ENCODE peak calls at places on chromosomes 5 and 9, in six cellular contexts. One of them, this sample, is unnamed. For H3K27me3, the result is how much of the 10 kb centered on the place peaks cover.

GRCh38 chr9:37916471-37917314 is 12.8 kb upstream of the SLC25A51 start:
- DNase-seq in cardiac muscle cell: no peak
- DNase-seq in BJ: no peak
- DNase-seq in ovary: peak
- DNase-seq in effector memory CD4-positive, alpha-beta T cell: no peak
- DNase-seq in WERI-Rb-1: no peak
- DNase-seq in this sample: no peak

GRCh38 chr5:124574521-124575436 is 171.7 kb downstream of the ZNF608 start:
- DNase-seq in WERI-Rb-1: no peak
- DNase-seq in ovary: no peak
- DNase-seq in effector memory CD4-positive, alpha-beta T cell: no peak
- DNase-seq in cardiac muscle cell: no peak
- DNase-seq in BJ: no peak
- DNase-seq in this sample: no peak

GRCh38 chr5:160054831-160055230 is 45.9 kb downstream of the TTC1 start:
- DNase-seq in ovary: no peak
- DNase-seq in BJ: no peak
- DNase-seq in effector memory CD4-positive, alpha-beta T cell: no peak
- DNase-seq in cardiac muscle cell: no peak
- DNase-seq in WERI-Rb-1: no peak
- DNase-seq in this sample: no peak

GRCh38 chr5:124263680-124264491 is 482.6 kb downstream of the ZNF608 start:
- DNase-seq in WERI-Rb-1: peak
- DNase-seq in effector memory CD4-positive, alpha-beta T cell: no peak
- DNase-seq in BJ: no peak
- DNase-seq in cardiac muscle cell: peak
- DNase-seq in ovary: no peak
- DNase-seq in this sample: no peak

GRCh38 chr5:86617309-86617755 is 409 bp upstream of the COX7C start:
- DNase-seq in WERI-Rb-1: no peak
- DNase-seq in ovary: no peak
- DNase-seq in effector memory CD4-positive, alpha-beta T cell: no peak
- DNase-seq in BJ: no peak
- DNase-seq in cardiac muscle cell: no peak
- DNase-seq in this sample: no peak

GRCh38 chr9:130927995-130928900 is 10.8 kb downstream of the FIBCD1 start:
- DNase-seq in ovary: peak
- DNase-seq in effector memory CD4-positive, alpha-beta T cell: no peak
- DNase-seq in WERI-Rb-1: no peak
- DNase-seq in cardiac muscle cell: peak
- DNase-seq in BJ: no peak
- DNase-seq in this sample: no peak

GRCh38 chr5:173743641-173744343 is 127.3 kb upstream of the BOD1 start:
- DNase-seq in cardiac muscle cell: no peak
- DNase-seq in WERI-Rb-1: peak
- DNase-seq in BJ: no peak
- DNase-seq in effector memory CD4-positive, alpha-beta T cell: no peak
- DNase-seq in ovary: no peak
- DNase-seq in this sample: peak

GRCh38 chr9:72351538-72352453 is 13.2 kb downstream of the ZFAND5 start:
- DNase-seq in WERI-Rb-1: no peak
- DNase-seq in effector memory CD4-positive, alpha-beta T cell: no peak
- DNase-seq in BJ: no peak
- DNase-seq in ovary: no peak
- DNase-seq in cardiac muscle cell: no peak
- DNase-seq in this sample: no peak

GRCh38 chr9:32384002-32384363 is 460 bp upstream of the ACO1 start:
- DNase-seq in BJ: no peak
- DNase-seq in cardiac muscle cell: no peak
- DNase-seq in effector memory CD4-positive, alpha-beta T cell: no peak
- DNase-seq in WERI-Rb-1: peak
- DNase-seq in ovary: no peak
- DNase-seq in this sample: no peak

GRCh38 chr9:72280913-72281500 is 84.0 kb downstream of the ZFAND5 start:
- DNase-seq in WERI-Rb-1: peak
- DNase-seq in ovary: peak
- DNase-seq in cardiac muscle cell: peak
- DNase-seq in effector memory CD4-positive, alpha-beta T cell: peak
- DNase-seq in BJ: peak
- DNase-seq in this sample: peak

GRCh38 chr5:45038366-45038987 is 229.7 kb downstream of the MRPS30 start:
- DNase-seq in cardiac muscle cell: peak
- DNase-seq in WERI-Rb-1: no peak
- DNase-seq in ovary: no peak
- DNase-seq in BJ: no peak
- DNase-seq in effector memory CD4-positive, alpha-beta T cell: no peak
- DNase-seq in this sample: peak

GRCh38 chr5:43016217-43016779 is 23.8 kb downstream of the ANXA2R start:
- DNase-seq in BJ: no peak
- DNase-seq in ovary: no peak
- DNase-seq in cardiac muscle cell: no peak
- DNase-seq in effector memory CD4-positive, alpha-beta T cell: no peak
- DNase-seq in WERI-Rb-1: no peak
- DNase-seq in this sample: no peak

GRCh38 chr9:133981958-133982681 is 10.0 kb downstream of the VAV2 start:
- DNase-seq in ovary: no peak
- DNase-seq in WERI-Rb-1: no peak
- DNase-seq in BJ: no peak
- DNase-seq in effector memory CD4-positive, alpha-beta T cell: no peak
- DNase-seq in cardiac muscle cell: no peak
- DNase-seq in this sample: no peak

GRCh38 chr5:6497267-6497666 is 48.6 kb downstream of the UBE2QL1 start:
- DNase-seq in cardiac muscle cell: no peak
- DNase-seq in WERI-Rb-1: no peak
- DNase-seq in effector memory CD4-positive, alpha-beta T cell: no peak
- DNase-seq in ovary: no peak
- DNase-seq in BJ: no peak
- DNase-seq in this sample: no peak

GRCh38 chr9:86669442-86669841 is 277.9 kb downstream of the GAS1 start:
- DNase-seq in ovary: no peak
- DNase-seq in cardiac muscle cell: no peak
- DNase-seq in effector memory CD4-positive, alpha-beta T cell: no peak
- DNase-seq in WERI-Rb-1: no peak
- DNase-seq in BJ: no peak
- DNase-seq in this sample: no peak

GRCh38 chr5:146888341-146888978 is 9.9 kb upstream of the PPP2R2B start:
- DNase-seq in ovary: no peak
- DNase-seq in BJ: no peak
- DNase-seq in WERI-Rb-1: no peak
- DNase-seq in effector memory CD4-positive, alpha-beta T cell: no peak
- DNase-seq in cardiac muscle cell: no peak
- DNase-seq in this sample: no peak

GRCh38 chr5:21880164-21880563 is 973.0 kb downstream of the CDH12 start:
- DNase-seq in BJ: no peak
- DNase-seq in ovary: no peak
- DNase-seq in effector memory CD4-positive, alpha-beta T cell: no peak
- DNase-seq in cardiac muscle cell: no peak
- DNase-seq in WERI-Rb-1: no peak
- DNase-seq in this sample: no peak
- H3K4me3 ChIP-seq in BJ: no peak
- H3K4me3 ChIP-seq in ovary: no peak
- H3K4me3 ChIP-seq in effector memory CD4-positive, alpha-beta T cell: no peak
- H3K4me3 ChIP-seq in cardiac muscle cell: no peak
- H3K4me3 ChIP-seq in WERI-Rb-1: no peak
- H3K4me3 ChIP-seq in this sample: no peak

GRCh38 chr5:90549729-90550275 is 8.8 kb upstream of the ADGRV1 start:
- DNase-seq in WERI-Rb-1: no peak
- DNase-seq in effector memory CD4-positive, alpha-beta T cell: no peak
- DNase-seq in ovary: no peak
- DNase-seq in cardiac muscle cell: no peak
- DNase-seq in BJ: no peak
- DNase-seq in this sample: no peak
- H3K27me3 ChIP-seq in WERI-Rb-1: under half
- H3K27me3 ChIP-seq in effector memory CD4-positive, alpha-beta T cell: under half
- H3K27me3 ChIP-seq in ovary: under half
- H3K27me3 ChIP-seq in cardiac muscle cell: under half
- H3K27me3 ChIP-seq in BJ: under half
- H3K27me3 ChIP-seq in this sample: under half

GRCh38 chr5:115274584-115274983 is 11.9 kb upstream of the PGGT1B start:
- DNase-seq in BJ: no peak
- DNase-seq in effector memory CD4-positive, alpha-beta T cell: no peak
- DNase-seq in ovary: no peak
- DNase-seq in cardiac muscle cell: no peak
- DNase-seq in WERI-Rb-1: no peak
- DNase-seq in this sample: no peak
- H3K4me3 ChIP-seq in BJ: no peak
- H3K4me3 ChIP-seq in effector memory CD4-positive, alpha-beta T cell: no peak
- H3K4me3 ChIP-seq in ovary: no peak
- H3K4me3 ChIP-seq in cardiac muscle cell: no peak
- H3K4me3 ChIP-seq in WERI-Rb-1: no peak
- H3K4me3 ChIP-seq in this sample: no peak

DNA sequence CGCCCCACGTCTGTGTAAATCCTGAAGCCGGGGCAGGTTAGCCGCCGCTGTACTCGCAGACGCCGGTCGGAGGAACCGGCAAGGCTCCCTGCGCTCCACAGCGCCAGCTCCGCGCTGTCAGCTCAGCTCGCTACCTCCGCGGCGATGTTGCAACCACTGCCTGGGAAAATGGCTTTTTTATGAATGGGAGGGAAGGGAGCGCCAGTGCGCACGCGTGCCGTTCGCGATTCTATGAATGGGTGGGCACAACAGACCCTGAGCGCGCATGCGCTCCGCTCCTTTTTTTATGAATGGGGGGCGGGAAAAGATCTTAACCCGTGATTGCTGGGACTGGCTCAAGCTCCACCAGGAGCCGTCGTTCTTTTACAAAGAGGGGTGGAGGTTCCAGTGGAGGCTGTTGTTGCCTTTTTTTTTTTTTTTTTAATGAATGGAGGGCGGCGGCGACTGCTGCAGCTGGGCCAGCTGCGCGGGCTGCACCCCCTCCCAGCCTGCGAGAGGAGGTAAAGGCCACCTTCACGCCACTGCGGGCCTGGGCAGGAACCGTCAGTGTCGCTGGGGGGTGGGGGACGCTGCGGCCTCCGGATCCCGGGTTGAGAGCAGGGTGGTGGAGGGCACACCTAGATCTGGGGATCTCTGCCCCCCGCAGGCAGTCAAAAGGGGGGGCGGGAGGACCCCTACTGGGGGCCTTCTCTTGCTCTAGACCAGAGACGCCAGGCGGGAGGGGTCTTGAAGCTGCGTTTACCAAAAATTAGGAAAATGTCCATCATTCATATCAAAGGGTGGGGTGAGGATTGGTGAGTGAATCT is at the start of gene SPRY4:
- DNase-seq in cardiac muscle cell: peak
- DNase-seq in effector memory CD4-positive, alpha-beta T cell: peak
- DNase-seq in BJ: peak
- DNase-seq in ovary: peak
- DNase-seq in WERI-Rb-1: peak
- DNase-seq in this sample: peak
- H3K27me3 ChIP-seq in cardiac muscle cell: under half
- H3K27me3 ChIP-seq in effector memory CD4-positive, alpha-beta T cell: under half
- H3K27me3 ChIP-seq in BJ: under half
- H3K27me3 ChIP-seq in ovary: under half
- H3K27me3 ChIP-seq in WERI-Rb-1: under half
- H3K27me3 ChIP-seq in this sample: under half